ENCODE peak calls at places on chromosomes 3 and 15, in eight cellular contexts. Q, Y, J, A, G, I, N and Z are unnamed samples.

GRCh38 chr3:129383292-129383860 is 45.1 kb downstream of the EFCAB12 start:
- DNase-seq in Q (peak), Y (peak), J (peak), A (peak), G (no peak), I (peak), N (peak), Z (peak)

GRCh38 chr3:96434616-96435015 is 379.8 kb upstream of the EPHA6 start:
- DNase-seq in Q (no peak), Y (no peak), J (no peak), A (no peak), G (no peak), I (no peak), N (no peak), Z (no peak)

GRCh38 chr15:66701422-66702034 is 508 bp upstream of the SMAD6 start:
- DNase-seq in Q (no peak), Y (peak), J (peak), A (peak), G (no peak), I (peak), N (peak), Z (peak)

GRCh38 chr3:42397644-42398043 is 12.8 kb downstream of the LYZL4 start:
- DNase-seq in Q (no peak), Y (no peak), J (no peak), A (no peak), G (no peak), I (no peak), N (no peak), Z (no peak)

GRCh38 chr15:57652481-57652880 is 54.0 kb upstream of the POLR2M start:
- DNase-seq in Q (no peak), Y (no peak), J (no peak), A (no peak), G (no peak), I (no peak), N (no peak), Z (no peak)

GRCh38 chr15:33138000-33138399 is 56.5 kb downstream of the FMN1 start:
- DNase-seq in Q (no peak), Y (no peak), J (no peak), A (no peak), G (no peak), I (no peak), N (no peak), Z (no peak)

GRCh38 chr15:34437687-34438086 is at the start of gene GOLGA8A:
- DNase-seq in Q (peak), Y (peak), J (peak), A (peak), G (no peak), I (peak), N (peak), Z (peak)

GRCh38 chr3:180802837-180803236 is 109.6 kb upstream of the FXR1 start:
- DNase-seq in Q (no peak), Y (no peak), J (peak), A (peak), G (no peak), I (no peak), N (peak), Z (peak)

GRCh38 chr3:190902292-190902691 is 39.8 kb upstream of the GMNC start:
- DNase-seq in Q (no peak), Y (no peak), J (no peak), A (no peak), G (no peak), I (no peak), N (no peak), Z (no peak)

GRCh38 chr3:159852821-159853505 is 135.7 kb upstream of the IL12A start:
- DNase-seq in Q (peak), Y (no peak), J (peak), A (peak), G (no peak), I (no peak), N (no peak), Z (no peak)

GRCh38 chr3:33377489-33377888 is 62.7 kb downstream of the UBP1 start:
- DNase-seq in Q (no peak), Y (no peak), J (no peak), A (peak), G (no peak), I (no peak), N (no peak), Z (no peak)

GRCh38 chr3:172202797-172203196 is 163.4 kb downstream of the FNDC3B start:
- DNase-seq in Q (no peak), Y (no peak), J (no peak), A (no peak), G (no peak), I (no peak), N (no peak), Z (no peak)

GRCh38 chr15:61653110-61653509 is 407.1 kb downstream of the VPS13C start:
- DNase-seq in Q (no peak), Y (no peak), J (no peak), A (peak), G (no peak), I (no peak), N (no peak), Z (peak)

GRCh38 chr15:49154359-49154758 is 1.0 kb downstream of the COPS2 start:
- DNase-seq in Q (no peak), Y (no peak), J (no peak), A (no peak), G (no peak), I (no peak), N (no peak), Z (no peak)

GRCh38 chr3:29071077-29071634 is 209.7 kb upstream of the RBMS3 start:
- DNase-seq in Q (no peak), Y (no peak), J (peak), A (no peak), G (no peak), I (no peak), N (no peak), Z (no peak)

GRCh38 chr15:79130535-79131130 is 40.1 kb upstream of the RASGRF1 start:
- DNase-seq in Q (no peak), Y (no peak), J (no peak), A (peak), G (no peak), I (no peak), N (no peak), Z (no peak)

GRCh38 chr3:42827023-42827422 is 17.8 kb downstream of the ACKR2 start:
- DNase-seq in Q (no peak), Y (no peak), J (no peak), A (no peak), G (no peak), I (no peak), N (no peak), Z (no peak)